ENCODE peak calls at places on chromosomes 7 and 10, in seven cellular contexts. One of them, this sample, is unnamed.

GRCh38 chr10:78972160-78972946 is 96.4 kb upstream of the ZMIZ1 start:
- DNase-seq in fibroblast of gingiva: peak; percentile 88
- DNase-seq in NCI-H446 treated with DMSO at 0.1 percent for 48 hours: no peak
- DNase-seq in iPS-NIHi11: peak; percentile 47
- DNase-seq in left lobe of liver: peak; percentile 85
- DNase-seq in stimulated activated CD8-positive, alpha-beta memory T cell treated with anti-CD3 and anti-CD28 coated beads, Interleukin-7, amount 100 ng/mL, for 1 hour: no peak
- DNase-seq in stimulated activated CD4-positive, alpha-beta T cell treated with anti-CD3 and anti-CD28 coated beads, Interleukin-1b, Interleukin-23, amount 100 ng/mL, for 1 hour: no peak
- DNase-seq in this sample: peak; percentile 92

GRCh38 chr10:8817303-8817702 is 762.8 kb downstream of the GATA3 start:
- DNase-seq in NCI-H446 treated with DMSO at 0.1 percent for 48 hours: no peak
- DNase-seq in iPS-NIHi11: no peak
- DNase-seq in stimulated activated CD8-positive, alpha-beta memory T cell treated with anti-CD3 and anti-CD28 coated beads, Interleukin-7, amount 100 ng/mL, for 1 hour: no peak
- DNase-seq in stimulated activated CD4-positive, alpha-beta T cell treated with anti-CD3 and anti-CD28 coated beads, Interleukin-1b, Interleukin-23, amount 100 ng/mL, for 1 hour: no peak
- DNase-seq in fibroblast of gingiva: no peak
- DNase-seq in left lobe of liver: no peak
- DNase-seq in this sample: no peak

GRCh38 chr7:2432910-2433712 is 29.7 kb downstream of the CHST12 start:
- DNase-seq in left lobe of liver: no peak
- DNase-seq in fibroblast of gingiva: no peak
- DNase-seq in NCI-H446 treated with DMSO at 0.1 percent for 48 hours: no peak
- DNase-seq in stimulated activated CD4-positive, alpha-beta T cell treated with anti-CD3 and anti-CD28 coated beads, Interleukin-1b, Interleukin-23, amount 100 ng/mL, for 1 hour: no peak
- DNase-seq in iPS-NIHi11: no peak
- DNase-seq in stimulated activated CD8-positive, alpha-beta memory T cell treated with anti-CD3 and anti-CD28 coated beads, Interleukin-7, amount 100 ng/mL, for 1 hour: no peak
- DNase-seq in this sample: no peak

GRCh38 chr10:97087296-97087695 is 98.5 kb downstream of the SLIT1 start:
- DNase-seq in stimulated activated CD8-positive, alpha-beta memory T cell treated with anti-CD3 and anti-CD28 coated beads, Interleukin-7, amount 100 ng/mL, for 1 hour: no peak
- DNase-seq in fibroblast of gingiva: no peak
- DNase-seq in stimulated activated CD4-positive, alpha-beta T cell treated with anti-CD3 and anti-CD28 coated beads, Interleukin-1b, Interleukin-23, amount 100 ng/mL, for 1 hour: no peak
- DNase-seq in iPS-NIHi11: no peak
- DNase-seq in NCI-H446 treated with DMSO at 0.1 percent for 48 hours: no peak
- DNase-seq in left lobe of liver: no peak
- DNase-seq in this sample: no peak

GRCh38 chr7:105346593-105347322 is 42.0 kb downstream of the SRPK2 start:
- DNase-seq in left lobe of liver: no peak
- DNase-seq in stimulated activated CD4-positive, alpha-beta T cell treated with anti-CD3 and anti-CD28 coated beads, Interleukin-1b, Interleukin-23, amount 100 ng/mL, for 1 hour: no peak
- DNase-seq in iPS-NIHi11: no peak
- DNase-seq in NCI-H446 treated with DMSO at 0.1 percent for 48 hours: no peak
- DNase-seq in stimulated activated CD8-positive, alpha-beta memory T cell treated with anti-CD3 and anti-CD28 coated beads, Interleukin-7, amount 100 ng/mL, for 1 hour: no peak
- DNase-seq in fibroblast of gingiva: no peak
- DNase-seq in this sample: no peak

GRCh38 chr7:77894574-77895091 is 96.1 kb downstream of the PHTF2 start:
- DNase-seq in fibroblast of gingiva: no peak
- DNase-seq in stimulated activated CD8-positive, alpha-beta memory T cell treated with anti-CD3 and anti-CD28 coated beads, Interleukin-7, amount 100 ng/mL, for 1 hour: no peak
- DNase-seq in iPS-NIHi11: no peak
- DNase-seq in NCI-H446 treated with DMSO at 0.1 percent for 48 hours: no peak
- DNase-seq in stimulated activated CD4-positive, alpha-beta T cell treated with anti-CD3 and anti-CD28 coated beads, Interleukin-1b, Interleukin-23, amount 100 ng/mL, for 1 hour: no peak
- DNase-seq in left lobe of liver: no peak
- DNase-seq in this sample: no peak

GRCh38 chr10:45454859-45455258 is 80.8 kb downstream of the ALOX5 start:
- DNase-seq in iPS-NIHi11: no peak
- DNase-seq in NCI-H446 treated with DMSO at 0.1 percent for 48 hours: no peak
- DNase-seq in stimulated activated CD8-positive, alpha-beta memory T cell treated with anti-CD3 and anti-CD28 coated beads, Interleukin-7, amount 100 ng/mL, for 1 hour: no peak
- DNase-seq in left lobe of liver: no peak
- DNase-seq in stimulated activated CD4-positive, alpha-beta T cell treated with anti-CD3 and anti-CD28 coated beads, Interleukin-1b, Interleukin-23, amount 100 ng/mL, for 1 hour: no peak
- DNase-seq in fibroblast of gingiva: no peak
- DNase-seq in this sample: no peak

GRCh38 chr7:143003393-143004051 is 23.4 kb downstream of the OR9A2 start:
- DNase-seq in fibroblast of gingiva: peak; percentile 31
- DNase-seq in iPS-NIHi11: peak; percentile 73
- DNase-seq in stimulated activated CD8-positive, alpha-beta memory T cell treated with anti-CD3 and anti-CD28 coated beads, Interleukin-7, amount 100 ng/mL, for 1 hour: no peak
- DNase-seq in stimulated activated CD4-positive, alpha-beta T cell treated with anti-CD3 and anti-CD28 coated beads, Interleukin-1b, Interleukin-23, amount 100 ng/mL, for 1 hour: peak; percentile 8
- DNase-seq in left lobe of liver: no peak
- DNase-seq in NCI-H446 treated with DMSO at 0.1 percent for 48 hours: no peak
- DNase-seq in this sample: no peak

GRCh38 chr7:55172161-55172560 is 153.3 kb downstream of the EGFR start:
- DNase-seq in left lobe of liver: no peak
- DNase-seq in stimulated activated CD8-positive, alpha-beta memory T cell treated with anti-CD3 and anti-CD28 coated beads, Interleukin-7, amount 100 ng/mL, for 1 hour: no peak
- DNase-seq in iPS-NIHi11: no peak
- DNase-seq in stimulated activated CD4-positive, alpha-beta T cell treated with anti-CD3 and anti-CD28 coated beads, Interleukin-1b, Interleukin-23, amount 100 ng/mL, for 1 hour: no peak
- DNase-seq in fibroblast of gingiva: no peak
- DNase-seq in NCI-H446 treated with DMSO at 0.1 percent for 48 hours: no peak
- DNase-seq in this sample: no peak

GRCh38 chr7:116674508-116675173 is 2.6 kb downstream of the MET start:
- DNase-seq in stimulated activated CD4-positive, alpha-beta T cell treated with anti-CD3 and anti-CD28 coated beads, Interleukin-1b, Interleukin-23, amount 100 ng/mL, for 1 hour: no peak
- DNase-seq in NCI-H446 treated with DMSO at 0.1 percent for 48 hours: no peak
- DNase-seq in iPS-NIHi11: no peak
- DNase-seq in left lobe of liver: no peak
- DNase-seq in fibroblast of gingiva: peak; percentile 17
- DNase-seq in stimulated activated CD8-positive, alpha-beta memory T cell treated with anti-CD3 and anti-CD28 coated beads, Interleukin-7, amount 100 ng/mL, for 1 hour: no peak
- DNase-seq in this sample: no peak

GRCh38 chr10:106111241-106111640 is 1053.3 kb downstream of the SORCS1 start:
- DNase-seq in stimulated activated CD8-positive, alpha-beta memory T cell treated with anti-CD3 and anti-CD28 coated beads, Interleukin-7, amount 100 ng/mL, for 1 hour: no peak
- DNase-seq in fibroblast of gingiva: no peak
- DNase-seq in left lobe of liver: no peak
- DNase-seq in NCI-H446 treated with DMSO at 0.1 percent for 48 hours: no peak
- DNase-seq in iPS-NIHi11: no peak
- DNase-seq in stimulated activated CD4-positive, alpha-beta T cell treated with anti-CD3 and anti-CD28 coated beads, Interleukin-1b, Interleukin-23, amount 100 ng/mL, for 1 hour: no peak
- DNase-seq in this sample: no peak

GRCh38 chr7:28316489-28316888 is 95.8 kb upstream of the CREB5 start:
- DNase-seq in NCI-H446 treated with DMSO at 0.1 percent for 48 hours: no peak
- DNase-seq in stimulated activated CD4-positive, alpha-beta T cell treated with anti-CD3 and anti-CD28 coated beads, Interleukin-1b, Interleukin-23, amount 100 ng/mL, for 1 hour: no peak
- DNase-seq in fibroblast of gingiva: peak; percentile 83
- DNase-seq in stimulated activated CD8-positive, alpha-beta memory T cell treated with anti-CD3 and anti-CD28 coated beads, Interleukin-7, amount 100 ng/mL, for 1 hour: no peak
- DNase-seq in iPS-NIHi11: no peak
- DNase-seq in left lobe of liver: no peak
- DNase-seq in this sample: no peak

GRCh38 chr7:378551-379455 is 88.8 kb downstream of the FOXL3 start:
- DNase-seq in stimulated activated CD8-positive, alpha-beta memory T cell treated with anti-CD3 and anti-CD28 coated beads, Interleukin-7, amount 100 ng/mL, for 1 hour: no peak
- DNase-seq in iPS-NIHi11: no peak
- DNase-seq in left lobe of liver: peak; percentile 43
- DNase-seq in stimulated activated CD4-positive, alpha-beta T cell treated with anti-CD3 and anti-CD28 coated beads, Interleukin-1b, Interleukin-23, amount 100 ng/mL, for 1 hour: no peak
- DNase-seq in fibroblast of gingiva: no peak
- DNase-seq in NCI-H446 treated with DMSO at 0.1 percent for 48 hours: no peak
- DNase-seq in this sample: no peak

GRCh38 chr7:140061607-140061930 is 1.2 kb downstream of the PARP12 start:
- DNase-seq in fibroblast of gingiva: no peak
- DNase-seq in stimulated activated CD8-positive, alpha-beta memory T cell treated with anti-CD3 and anti-CD28 coated beads, Interleukin-7, amount 100 ng/mL, for 1 hour: no peak
- DNase-seq in stimulated activated CD4-positive, alpha-beta T cell treated with anti-CD3 and anti-CD28 coated beads, Interleukin-1b, Interleukin-23, amount 100 ng/mL, for 1 hour: no peak
- DNase-seq in iPS-NIHi11: no peak
- DNase-seq in left lobe of liver: no peak
- DNase-seq in NCI-H446 treated with DMSO at 0.1 percent for 48 hours: no peak
- DNase-seq in this sample: no peak

GRCh38 chr10:28553963-28554362 is 21.0 kb downstream of the WAC start:
- DNase-seq in stimulated activated CD8-positive, alpha-beta memory T cell treated with anti-CD3 and anti-CD28 coated beads, Interleukin-7, amount 100 ng/mL, for 1 hour: no peak
- DNase-seq in left lobe of liver: no peak
- DNase-seq in fibroblast of gingiva: no peak
- DNase-seq in NCI-H446 treated with DMSO at 0.1 percent for 48 hours: no peak
- DNase-seq in stimulated activated CD4-positive, alpha-beta T cell treated with anti-CD3 and anti-CD28 coated beads, Interleukin-1b, Interleukin-23, amount 100 ng/mL, for 1 hour: no peak
- DNase-seq in iPS-NIHi11: no peak
- DNase-seq in this sample: no peak

GRCh38 chr7:5594616-5595544 is 171.2 kb upstream of the TNRC18 start:
- DNase-seq in stimulated activated CD8-positive, alpha-beta memory T cell treated with anti-CD3 and anti-CD28 coated beads, Interleukin-7, amount 100 ng/mL, for 1 hour: no peak
- DNase-seq in NCI-H446 treated with DMSO at 0.1 percent for 48 hours: peak; percentile 36
- DNase-seq in stimulated activated CD4-positive, alpha-beta T cell treated with anti-CD3 and anti-CD28 coated beads, Interleukin-1b, Interleukin-23, amount 100 ng/mL, for 1 hour: no peak
- DNase-seq in left lobe of liver: no peak
- DNase-seq in iPS-NIHi11: peak; percentile 65
- DNase-seq in fibroblast of gingiva: peak; percentile 23
- DNase-seq in this sample: no peak

GRCh38 chr10:114479307-114479706 is 75.0 kb upstream of the AFAP1L2 start:
- DNase-seq in stimulated activated CD8-positive, alpha-beta memory T cell treated with anti-CD3 and anti-CD28 coated beads, Interleukin-7, amount 100 ng/mL, for 1 hour: no peak
- DNase-seq in left lobe of liver: no peak
- DNase-seq in stimulated activated CD4-positive, alpha-beta T cell treated with anti-CD3 and anti-CD28 coated beads, Interleukin-1b, Interleukin-23, amount 100 ng/mL, for 1 hour: no peak
- DNase-seq in fibroblast of gingiva: no peak
- DNase-seq in iPS-NIHi11: no peak
- DNase-seq in NCI-H446 treated with DMSO at 0.1 percent for 48 hours: no peak
- DNase-seq in this sample: no peak

GRCh38 chr7:1804310-1804709 is 134.2 kb downstream of the ELFN1 start:
- DNase-seq in left lobe of liver: peak; percentile 21
- DNase-seq in fibroblast of gingiva: no peak
- DNase-seq in stimulated activated CD8-positive, alpha-beta memory T cell treated with anti-CD3 and anti-CD28 coated beads, Interleukin-7, amount 100 ng/mL, for 1 hour: no peak
- DNase-seq in stimulated activated CD4-positive, alpha-beta T cell treated with anti-CD3 and anti-CD28 coated beads, Interleukin-1b, Interleukin-23, amount 100 ng/mL, for 1 hour: no peak
- DNase-seq in iPS-NIHi11: no peak
- DNase-seq in NCI-H446 treated with DMSO at 0.1 percent for 48 hours: no peak
- DNase-seq in this sample: no peak

GRCh38 chr7:2660359-2661095 is 27.5 kb upstream of the AMZ1 start:
- DNase-seq in iPS-NIHi11: no peak
- DNase-seq in stimulated activated CD4-positive, alpha-beta T cell treated with anti-CD3 and anti-CD28 coated beads, Interleukin-1b, Interleukin-23, amount 100 ng/mL, for 1 hour: no peak
- DNase-seq in fibroblast of gingiva: no peak
- DNase-seq in left lobe of liver: no peak
- DNase-seq in stimulated activated CD8-positive, alpha-beta memory T cell treated with anti-CD3 and anti-CD28 coated beads, Interleukin-7, amount 100 ng/mL, for 1 hour: no peak
- DNase-seq in NCI-H446 treated with DMSO at 0.1 percent for 48 hours: no peak
- DNase-seq in this sample: no peak

GRCh38 chr10:48195803-48196202 is 78.7 kb downstream of the FRMPD2 start:
- DNase-seq in iPS-NIHi11: no peak
- DNase-seq in NCI-H446 treated with DMSO at 0.1 percent for 48 hours: no peak
- DNase-seq in stimulated activated CD4-positive, alpha-beta T cell treated with anti-CD3 and anti-CD28 coated beads, Interleukin-1b, Interleukin-23, amount 100 ng/mL, for 1 hour: no peak
- DNase-seq in fibroblast of gingiva: no peak
- DNase-seq in stimulated activated CD8-positive, alpha-beta memory T cell treated with anti-CD3 and anti-CD28 coated beads, Interleukin-7, amount 100 ng/mL, for 1 hour: no peak
- DNase-seq in left lobe of liver: no peak
- DNase-seq in this sample: no peak

GRCh38 chr7:148382585-148382984 is 208.0 kb upstream of the C7orf33 start:
- DNase-seq in fibroblast of gingiva: no peak
- DNase-seq in stimulated activated CD8-positive, alpha-beta memory T cell treated with anti-CD3 and anti-CD28 coated beads, Interleukin-7, amount 100 ng/mL, for 1 hour: no peak
- DNase-seq in iPS-NIHi11: no peak
- DNase-seq in left lobe of liver: no peak
- DNase-seq in stimulated activated CD4-positive, alpha-beta T cell treated with anti-CD3 and anti-CD28 coated beads, Interleukin-1b, Interleukin-23, amount 100 ng/mL, for 1 hour: no peak
- DNase-seq in NCI-H446 treated with DMSO at 0.1 percent for 48 hours: no peak
- DNase-seq in this sample: no peak

GRCh38 chr10:8279598-8279997 is 225.1 kb downstream of the GATA3 start:
- DNase-seq in stimulated activated CD8-positive, alpha-beta memory T cell treated with anti-CD3 and anti-CD28 coated beads, Interleukin-7, amount 100 ng/mL, for 1 hour: no peak
- DNase-seq in left lobe of liver: no peak
- DNase-seq in NCI-H446 treated with DMSO at 0.1 percent for 48 hours: no peak
- DNase-seq in stimulated activated CD4-positive, alpha-beta T cell treated with anti-CD3 and anti-CD28 coated beads, Interleukin-1b, Interleukin-23, amount 100 ng/mL, for 1 hour: no peak
- DNase-seq in fibroblast of gingiva: no peak
- DNase-seq in iPS-NIHi11: no peak
- DNase-seq in this sample: no peak

GRCh38 chr10:83555264-83555663 is 584.0 kb upstream of the GHITM start:
- DNase-seq in stimulated activated CD4-positive, alpha-beta T cell treated with anti-CD3 and anti-CD28 coated beads, Interleukin-1b, Interleukin-23, amount 100 ng/mL, for 1 hour: no peak
- DNase-seq in left lobe of liver: no peak
- DNase-seq in iPS-NIHi11: no peak
- DNase-seq in NCI-H446 treated with DMSO at 0.1 percent for 48 hours: no peak
- DNase-seq in fibroblast of gingiva: no peak
- DNase-seq in stimulated activated CD8-positive, alpha-beta memory T cell treated with anti-CD3 and anti-CD28 coated beads, Interleukin-7, amount 100 ng/mL, for 1 hour: no peak
- DNase-seq in this sample: no peak

GRCh38 chr10:133104972-133105495 is 17.3 kb downstream of the ADGRA1 start:
- DNase-seq in stimulated activated CD4-positive, alpha-beta T cell treated with anti-CD3 and anti-CD28 coated beads, Interleukin-1b, Interleukin-23, amount 100 ng/mL, for 1 hour: no peak
- DNase-seq in stimulated activated CD8-positive, alpha-beta memory T cell treated with anti-CD3 and anti-CD28 coated beads, Interleukin-7, amount 100 ng/mL, for 1 hour: no peak
- DNase-seq in iPS-NIHi11: no peak
- DNase-seq in fibroblast of gingiva: no peak
- DNase-seq in left lobe of liver: no peak
- DNase-seq in NCI-H446 treated with DMSO at 0.1 percent for 48 hours: no peak
- DNase-seq in this sample: no peak

GRCh38 chr7:34277016-34277800 is 371.9 kb downstream of the BMPER start:
- DNase-seq in NCI-H446 treated with DMSO at 0.1 percent for 48 hours: no peak
- DNase-seq in iPS-NIHi11: peak; percentile 11
- DNase-seq in stimulated activated CD4-positive, alpha-beta T cell treated with anti-CD3 and anti-CD28 coated beads, Interleukin-1b, Interleukin-23, amount 100 ng/mL, for 1 hour: no peak
- DNase-seq in left lobe of liver: no peak
- DNase-seq in fibroblast of gingiva: no peak
- DNase-seq in stimulated activated CD8-positive, alpha-beta memory T cell treated with anti-CD3 and anti-CD28 coated beads, Interleukin-7, amount 100 ng/mL, for 1 hour: no peak
- DNase-seq in this sample: no peak

GRCh38 chr10:28679941-28680752 is 2.8 kb downstream of the BAMBI start:
- DNase-seq in left lobe of liver: peak; percentile 55
- DNase-seq in iPS-NIHi11: no peak
- DNase-seq in NCI-H446 treated with DMSO at 0.1 percent for 48 hours: no peak
- DNase-seq in fibroblast of gingiva: no peak
- DNase-seq in stimulated activated CD4-positive, alpha-beta T cell treated with anti-CD3 and anti-CD28 coated beads, Interleukin-1b, Interleukin-23, amount 100 ng/mL, for 1 hour: no peak
- DNase-seq in stimulated activated CD8-positive, alpha-beta memory T cell treated with anti-CD3 and anti-CD28 coated beads, Interleukin-7, amount 100 ng/mL, for 1 hour: no peak
- DNase-seq in this sample: no peak